ENCODE peak calls at places on chromosomes 12 and 14, in six cellular contexts. K is astrocyte of the hippocampus, T is AG20443, G is Kasumi-1, F is foreskin fibroblast, X is endothelial cell. I is an unnamed sample.

GRCh38 chr14:90578283-90578985 is 181.6 kb downstream of the CALM1 start:
- DNase-seq in K (no peak), T (no peak), G (no peak), F (peak), X (no peak), I (no peak)

GRCh38 chr12:19575307-19576243 is 136.3 kb downstream of the AEBP2 start:
- DNase-seq in K (peak), T (peak), G (no peak), F (peak), X (peak), I (no peak)

GRCh38 chr12:57496822-57497221 is 9.0 kb downstream of the MARS1 start:
- DNase-seq in K (no peak), T (no peak), G (no peak), F (no peak), X (no peak), I (no peak)

GRCh38 chr12:48995061-48995879 is 3.9 kb downstream of the DDN start:
- DNase-seq in K (peak), T (peak), G (peak), F (peak), X (peak), I (peak)

GRCh38 chr12:121729021-121729420 is 16.5 kb downstream of the TMEM120B start:
- DNase-seq in K (no peak), T (no peak), G (no peak), F (no peak), X (no peak), I (no peak)

GRCh38 chr12:122499991-122500684 is 594 bp downstream of the ZCCHC8 start:
- DNase-seq in K (peak), T (peak), G (peak), F (peak), X (peak), I (peak)

GRCh38 chr14:52694761-52695480 is 437 bp downstream of the ERO1A start:
- DNase-seq in K (peak), T (peak), G (peak), F (peak), X (peak), I (no peak)

GRCh38 chr12:121697093-121697698 is 15.4 kb upstream of the TMEM120B start:
- DNase-seq in K (peak), T (peak), G (peak), F (peak), X (peak), I (peak)

GRCh38 chr12:51388066-51388799 is 3.0 kb downstream of the GALNT6 start:
- DNase-seq in K (peak), T (peak), G (peak), F (peak), X (no peak), I (no peak)

GRCh38 chr14:67837011-67837624 is 17.5 kb downstream of the RAD51B start:
- DNase-seq in K (peak), T (peak), G (peak), F (peak), X (peak), I (peak)

GRCh38 chr12:2963154-2963759 is 4.1 kb downstream of the TEAD4 start:
- DNase-seq in K (no peak), T (no peak), G (no peak), F (no peak), X (peak), I (no peak)

GRCh38 chr12:32859389-32859788 is 37.2 kb downstream of the PKP2 start:
- DNase-seq in K (no peak), T (no peak), G (no peak), F (no peak), X (no peak), I (no peak)

GRCh38 chr12:57826400-57826799 is 7.9 kb upstream of the AVIL start:
- DNase-seq in K (no peak), T (no peak), G (no peak), F (no peak), X (no peak), I (no peak)

GRCh38 chr12:113049976-113050742 is 6.4 kb upstream of the DTX1 start:
- DNase-seq in K (peak), T (no peak), G (peak), F (no peak), X (peak), I (peak)

GRCh38 chr14:68042002-68042401 is 222.4 kb downstream of the RAD51B start:
- DNase-seq in K (no peak), T (no peak), G (no peak), F (no peak), X (no peak), I (no peak)